ENCODE peak calls at places on chromosome 20, in ten cellular contexts. W, U, V, S, X, K, G, O, F and R are unnamed samples. For H3K36me3 and H3K4me1, the result is how much of the 10 kb centered on the place peaks cover.

GRCh38 chr20:53750827-53751393 is 157.3 kb upstream of the ZNF217 start:
- DNase-seq in W (no peak), U (no peak), V (peak), S (peak), X (peak), K (no peak), G (no peak), O (peak), F (no peak), R (no peak)

GRCh38 chr20:17822039-17822438 is 122.3 kb downstream of the BANF2 start:
- DNase-seq in W (peak), U (no peak), V (no peak), S (peak), X (peak), K (no peak), G (no peak), O (no peak), F (peak), R (peak)

GRCh38 chr20:6744171-6744570 is 23.3 kb upstream of the BMP2 start:
- DNase-seq in W (no peak), U (no peak), V (no peak), S (no peak), X (no peak), K (no peak), G (no peak), O (no peak), F (no peak), R (no peak)

GRCh38 chr20:10316582-10316981 is 98.0 kb downstream of the SNAP25 start:
- DNase-seq in W (peak), U (no peak), V (no peak), S (peak), X (peak), K (no peak), G (no peak), O (no peak), F (no peak), R (no peak)

GRCh38 chr20:40641212-40641611 is 47.8 kb downstream of the MAFB start:
- DNase-seq in W (no peak), U (no peak), V (no peak), S (no peak), X (no peak), K (no peak), G (no peak), O (no peak), F (no peak), R (no peak)

GRCh38 chr20:39264506-39265172 is 302.5 kb downstream of the DHX35 start:
- DNase-seq in W (peak), U (peak), V (peak), S (peak), X (peak), K (peak), G (no peak), O (peak), F (peak), R (peak)

GRCh38 chr20:7094438-7094997 is 327.0 kb downstream of the BMP2 start:
- DNase-seq in W (peak), U (no peak), V (peak), S (no peak), X (peak), K (peak), G (no peak), O (peak), F (no peak), R (no peak)

GRCh38 chr20:43748274-43748673 is 21.5 kb upstream of the GTSF1L start:
- DNase-seq in W (no peak), U (no peak), V (peak), S (no peak), X (no peak), K (no peak), G (no peak), O (no peak), F (no peak), R (no peak)

GRCh38 chr20:43983359-43983758 is 68.7 kb downstream of the TOX2 start:
- DNase-seq in W (peak), U (no peak), V (no peak), S (no peak), X (peak), K (no peak), G (no peak), O (no peak), F (no peak), R (no peak)

GRCh38 chr20:13875265-13875811 is 90.5 kb downstream of the NDUFAF5 start:
- DNase-seq in W (no peak), U (no peak), V (no peak), S (no peak), X (no peak), K (no peak), G (no peak), O (no peak), F (no peak), R (no peak)

GRCh38 chr20:49913399-49914047 is 1.8 kb downstream of the SPATA2 start:
- DNase-seq in W (no peak), U (no peak), V (peak), S (no peak), X (no peak), K (no peak), G (no peak), O (no peak), F (no peak), R (no peak)

GRCh38 chr20:13220857-13221297 is at the start of gene ISM1:
- DNase-seq in W (peak), U (peak), V (peak), S (no peak), X (no peak), K (peak), G (no peak), O (peak), F (no peak), R (no peak)

GRCh38 chr20:63831696-63832686 is 927 bp upstream of the ZBTB46 start:
- DNase-seq in W (peak), U (peak), V (peak), S (no peak), X (no peak), K (peak), G (no peak), O (peak), F (peak), R (no peak)

GRCh38 chr20:4688342-4688741 is 33.4 kb upstream of the PRND start:
- DNase-seq in W (no peak), U (no peak), V (peak), S (no peak), X (no peak), K (no peak), G (peak), O (no peak), F (no peak), R (no peak)

GRCh38 chr20:63652192-63652980 is 838 bp downstream of the STMN3 start:
- DNase-seq in W (no peak), U (peak), V (peak), S (no peak), X (no peak), K (peak), G (no peak), O (peak), F (no peak), R (no peak)

GRCh38 chr20:25223179-25223661 is 24.7 kb upstream of the PYGB start:
- DNase-seq in W (no peak), U (peak), V (peak), S (no peak), X (peak), K (no peak), G (no peak), O (no peak), F (peak), R (no peak)

GRCh38 chr20:24491043-24491756 is 21.8 kb downstream of the SYNDIG1 start:
- DNase-seq in W (no peak), U (no peak), V (peak), S (no peak), X (no peak), K (no peak), G (no peak), O (no peak), F (no peak), R (no peak)

GRCh38 chr20:58194176-58194796 is 34.2 kb downstream of the ANKRD60 start:
- DNase-seq in W (no peak), U (peak), V (peak), S (no peak), X (no peak), K (no peak), G (no peak), O (no peak), F (no peak), R (no peak)

GRCh38 chr20:62400021-62400420 is 7.1 kb downstream of the CABLES2 start:
- DNase-seq in W (no peak), U (no peak), V (no peak), S (no peak), X (no peak), K (no peak), G (no peak), O (no peak), F (no peak), R (no peak)

GRCh38 chr20:57223648-57224489 is 42.6 kb downstream of the BMP7 start:
- DNase-seq in W (peak), U (peak), V (peak), S (no peak), X (peak), K (peak), G (no peak), O (no peak), F (no peak), R (no peak)

GRCh38 chr20:62830251-62830650 is 13.4 kb downstream of the COL9A3 start:
- DNase-seq in W (no peak), U (peak), V (no peak), S (no peak), X (no peak), K (no peak), G (no peak), O (peak), F (no peak), R (no peak)

GRCh38 chr20:58650181-58650775 is 805 bp upstream of the STX16 start:
- DNase-seq in W (peak), U (no peak), V (peak), S (no peak), X (no peak), K (peak), G (peak), O (peak), F (no peak), R (no peak)

GRCh38 chr20:11248691-11249178 is 574.9 kb upstream of the JAG1 start:
- DNase-seq in W (no peak), U (no peak), V (no peak), S (no peak), X (no peak), K (no peak), G (no peak), O (no peak), F (no peak), R (no peak)

GRCh38 chr20:57473246-57474042 is 51.5 kb downstream of the CTCFL start:
- DNase-seq in W (no peak), U (peak), V (no peak), S (no peak), X (peak), K (no peak), G (no peak), O (no peak), F (no peak), R (peak)

GRCh38 chr20:53657289-53657678 is 63.6 kb upstream of the ZNF217 start:
- DNase-seq in W (no peak), U (no peak), V (peak), S (no peak), X (no peak), K (no peak), G (no peak), O (no peak), F (no peak), R (no peak)

GRCh38 chr20:58233881-58234528 is 5.6 kb upstream of the ANKRD60 start:
- DNase-seq in W (peak), U (no peak), V (peak), S (no peak), X (peak), K (peak), G (peak), O (peak), F (no peak), R (peak)

GRCh38 chr20:49560646-49561045 is 7.3 kb downstream of the PTGIS start:
- DNase-seq in W (no peak), U (no peak), V (peak), S (no peak), X (no peak), K (no peak), G (no peak), O (no peak), F (no peak), R (no peak)

GRCh38 chr20:50333856-50334255 is 143.2 kb downstream of the CEBPB start:
- DNase-seq in W (no peak), U (no peak), V (peak), S (peak), X (no peak), K (no peak), G (no peak), O (no peak), F (peak), R (no peak)

GRCh38 chr20:61765871-61766654 is 299.6 kb downstream of the TAF4 start:
- DNase-seq in W (no peak), U (no peak), V (no peak), S (no peak), X (no peak), K (no peak), G (no peak), O (peak), F (peak), R (no peak)

GRCh38 chr20:54054516-54054915 is 15.9 kb downstream of the BCAS1 start:
- DNase-seq in W (peak), U (no peak), V (no peak), S (no peak), X (no peak), K (no peak), G (no peak), O (no peak), F (no peak), R (no peak)

GRCh38 chr20:51700809-51701285 is 67.3 kb downstream of the ATP9A start:
- DNase-seq in W (peak), U (no peak), V (peak), S (peak), X (peak), K (no peak), G (no peak), O (peak), F (no peak), R (no peak)

GRCh38 chr20:11057624-11058023 is 383.8 kb upstream of the JAG1 start:
- DNase-seq in W (no peak), U (no peak), V (peak), S (no peak), X (no peak), K (no peak), G (no peak), O (no peak), F (no peak), R (no peak)

GRCh38 chr20:51326241-51326819 is 216.2 kb downstream of the NFATC2 start:
- DNase-seq in W (peak), U (no peak), V (peak), S (peak), X (peak), K (no peak), G (no peak), O (peak), F (no peak), R (no peak)

GRCh38 chr20:49892260-49893216 is 22.8 kb downstream of the SPATA2 start:
- DNase-seq in W (no peak), U (no peak), V (no peak), S (no peak), X (no peak), K (peak), G (no peak), O (no peak), F (no peak), R (no peak)

GRCh38 chr20:20450461-20451027 is 82.6 kb downstream of the INSM1 start:
- DNase-seq in W (peak), U (no peak), V (no peak), S (no peak), X (no peak), K (peak), G (no peak), O (peak), F (no peak), R (no peak)

GRCh38 chr20:16929756-16930155 is 181.6 kb downstream of the OTOR start:
- DNase-seq in W (no peak), U (no peak), V (peak), S (no peak), X (no peak), K (no peak), G (no peak), O (no peak), F (no peak), R (no peak)

GRCh38 chr20:750801-751200 is 17.5 kb downstream of the SLC52A3 start:
- DNase-seq in W (no peak), U (no peak), V (peak), S (no peak), X (no peak), K (no peak), G (no peak), O (no peak), F (no peak), R (no peak)

GRCh38 chr20:63009988-63010769 is 3.4 kb upstream of the BHLHE23 start:
- DNase-seq in W (peak), U (no peak), V (no peak), S (no peak), X (no peak), K (no peak), G (no peak), O (no peak), F (no peak), R (no peak)

GRCh38 chr20:53751394-53752368 is 158.0 kb upstream of the ZNF217 start:
- DNase-seq in W (peak), U (no peak), V (peak), S (no peak), X (peak), K (no peak), G (no peak), O (no peak), F (no peak), R (no peak)

GRCh38 chr20:61810066-61810708 is 255.5 kb downstream of the TAF4 start:
- DNase-seq in W (no peak), U (peak), V (no peak), S (no peak), X (no peak), K (no peak), G (no peak), O (no peak), F (no peak), R (no peak)

DNA sequence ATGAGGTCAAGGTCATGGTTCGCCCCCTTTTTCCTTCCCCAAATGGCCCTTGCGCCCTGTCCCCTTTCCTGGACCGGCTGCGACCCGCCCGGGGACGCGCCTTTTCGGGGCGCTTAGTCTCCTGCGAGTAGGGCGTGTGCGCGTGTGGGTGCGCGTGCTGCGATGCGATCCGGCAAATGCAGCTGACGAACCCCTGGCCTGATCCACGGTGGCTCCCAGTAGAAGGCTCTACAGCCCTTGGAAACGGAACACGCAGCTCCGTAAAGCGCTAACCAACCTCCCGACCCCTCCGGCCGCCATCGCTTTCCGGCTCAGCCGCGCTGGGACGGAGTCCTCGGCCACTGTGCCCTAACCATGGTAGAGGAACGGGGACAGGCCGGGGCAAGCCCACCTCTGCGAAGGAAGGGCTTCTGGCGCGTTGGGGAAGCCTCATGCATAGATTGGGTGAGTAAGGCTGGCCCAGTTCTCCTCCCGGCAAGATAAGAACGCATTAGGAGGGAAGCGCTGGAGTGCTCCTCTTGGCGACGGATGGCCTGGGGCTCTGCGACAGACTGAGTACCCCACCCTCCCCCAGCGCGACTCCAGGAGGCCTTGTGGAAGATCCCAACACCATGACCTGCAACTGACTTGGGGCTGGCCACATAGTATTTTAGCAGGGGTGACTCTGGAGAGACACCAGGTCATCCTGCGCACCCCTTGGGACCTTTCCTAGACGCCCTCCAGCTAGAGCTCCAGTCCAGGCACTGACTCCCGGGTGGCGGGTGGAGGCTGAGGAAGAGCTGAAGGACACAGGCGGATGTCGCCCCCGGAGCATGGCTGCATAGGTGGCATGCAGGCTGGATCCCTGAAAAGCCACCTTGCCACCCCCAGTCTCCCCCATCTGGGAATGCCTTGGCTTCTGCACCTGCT is 1.1 kb upstream of the SLC4A11 start:
- DNase-seq in W (no peak), U (no peak), V (peak), S (no peak), X (no peak), K (no peak), G (no peak), O (no peak), F (no peak), R (no peak)
- H3K4me3 ChIP-seq in W (peak), U (peak), V (peak), S (peak), X (peak), K (peak), G (peak), O (peak), F (peak), R (peak)

DNA sequence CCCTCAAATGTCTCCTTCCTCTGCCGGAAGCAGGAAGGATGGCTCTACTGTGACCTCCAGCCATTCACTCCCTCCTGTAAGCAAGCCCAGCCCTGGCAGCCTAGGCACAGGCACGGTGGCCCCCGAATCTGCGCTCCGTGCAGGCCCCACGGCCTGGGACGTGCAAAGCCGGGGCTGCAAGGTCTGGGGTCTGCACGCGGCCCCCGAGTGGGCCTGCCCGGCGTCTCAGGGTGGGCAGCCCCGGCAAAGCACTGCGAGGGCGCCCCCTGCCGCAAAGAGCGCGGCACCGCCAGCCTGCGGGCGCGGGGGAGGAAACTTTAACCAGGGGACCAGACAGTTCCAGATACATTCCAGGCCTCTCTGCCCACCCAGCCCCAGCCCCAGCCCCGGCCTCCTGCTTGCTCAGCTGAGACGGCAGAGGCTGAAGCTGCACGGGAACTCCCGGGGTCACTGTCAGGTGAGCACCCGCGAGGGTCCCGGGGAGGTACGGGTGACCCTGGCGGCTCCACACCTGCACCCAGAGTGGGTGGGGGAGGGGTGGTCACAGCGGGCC is 98.8 kb downstream of the ASXL1 start:
- DNase-seq in W (no peak), U (peak), V (peak), S (no peak), X (peak), K (peak), G (no peak), O (peak), F (no peak), R (no peak)
- H3K36me3 ChIP-seq in W (under half), U (under half), V (under half), S (under half), X (under half), K (under half), G (under half), O (under half), F (under half), R (under half)

GRCh38 chr20:47310729-47311128 is 45.8 kb downstream of the ZMYND8 start:
- DNase-seq in W (no peak), U (no peak), V (no peak), S (no peak), X (no peak), K (no peak), G (no peak), O (no peak), F (no peak), R (no peak)

GRCh38 chr20:47309806-47310426 is 46.6 kb downstream of the ZMYND8 start:
- DNase-seq in W (no peak), U (no peak), V (no peak), S (peak), X (no peak), K (no peak), G (no peak), O (no peak), F (no peak), R (no peak)

GRCh38 chr20:47314647-47315338 is 41.7 kb downstream of the ZMYND8 start:
- DNase-seq in W (no peak), U (no peak), V (no peak), S (no peak), X (no peak), K (no peak), G (no peak), O (no peak), F (no peak), R (no peak)

GRCh38 chr20:47311967-47312681 is 44.4 kb downstream of the ZMYND8 start:
- DNase-seq in W (no peak), U (no peak), V (no peak), S (no peak), X (no peak), K (no peak), G (no peak), O (no peak), F (no peak), R (no peak)

DNA sequence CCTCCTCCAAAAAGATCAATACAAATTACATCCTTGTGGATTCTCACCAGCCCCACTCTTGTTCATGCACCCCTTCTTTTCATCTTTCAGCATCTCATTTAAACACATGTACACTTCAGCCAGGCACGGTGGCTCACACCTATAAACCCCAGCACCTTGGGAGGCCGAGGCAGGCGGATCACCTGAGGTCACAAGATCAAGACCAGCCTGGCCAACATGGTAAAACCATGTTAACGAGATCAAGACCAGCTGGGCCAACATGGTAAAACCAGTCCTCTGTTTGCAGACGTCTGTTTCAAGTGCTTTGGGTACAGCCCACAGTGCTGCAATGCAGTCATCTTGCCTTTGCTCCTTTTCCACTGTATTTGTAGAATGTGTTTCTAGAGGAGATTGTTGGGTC is 45.3 kb downstream of the ZMYND8 start:
- DNase-seq in W (no peak), U (no peak), V (no peak), S (no peak), X (no peak), K (no peak), G (no peak), O (no peak), F (no peak), R (no peak)
- H3K4me1 ChIP-seq in W (under half), U (under half), V (under half), S (under half), X (under half), K (under half), G (half or more), O (under half), F (under half), R (under half)

GRCh38 chr20:34531608-34532265 is 15.5 kb downstream of the DYNLRB1 start:
- DNase-seq in W (no peak), U (no peak), V (no peak), S (no peak), X (no peak), K (no peak), G (no peak), O (no peak), F (no peak), R (no peak)
- H3K4me3 ChIP-seq in W (no peak), U (no peak), V (no peak), S (no peak), X (no peak), K (no peak), G (no peak), O (no peak), F (no peak), R (no peak)